ENCODE peak calls at places on chromosomes 1 and 21, in four cellular contexts. U is GM12891, R is K562, M is GM12878. Q is an unnamed sample.

GRCh38 chr1:116956378-116956777 is 45.2 kb upstream of the CD101 start:
- DNase-seq in R (no peak), U (no peak), M (no peak), Q (no peak)

GRCh38 chr1:169128565-169128964 is 22.1 kb downstream of the ATP1B1 start:
- DNase-seq in R (no peak), U (no peak), M (no peak), Q (no peak)

GRCh38 chr1:203085528-203086406 is at the start of gene MYOG:
- DNase-seq in U (no peak), R (no peak), M (no peak), Q (no peak)

GRCh38 chr1:83769594-83770321 is 229.2 kb downstream of the TTLL7 start:
- DNase-seq in U (no peak), R (no peak), M (no peak), Q (no peak)

GRCh38 chr1:119341372-119341947 is 27.1 kb upstream of the HAO2 start:
- DNase-seq in R (no peak), M (no peak), U (no peak), Q (no peak)

GRCh38 chr1:114352797-114353196 is 158.2 kb downstream of the TRIM33 start:
- DNase-seq in R (no peak), M (no peak), U (no peak), Q (no peak)

GRCh38 chr1:43318831-43319230 is 18.0 kb downstream of the TIE1 start:
- DNase-seq in U (no peak), R (no peak), M (no peak), Q (no peak)

GRCh38 chr1:57307382-57307781 is 116.5 kb downstream of the DAB1 start:
- DNase-seq in U (peak), R (peak), M (peak), Q (peak)

GRCh38 chr1:241061062-241061461 is 295.9 kb downstream of the RGS7 start:
- DNase-seq in M (no peak), R (no peak), U (no peak), Q (no peak)

GRCh38 chr1:216750031-216750627 is 26.9 kb upstream of the ESRRG start:
- DNase-seq in R (no peak), M (no peak), U (no peak), Q (peak)

GRCh38 chr1:235207202-235207565 is 46.1 kb upstream of the RBM34 start:
- DNase-seq in U (no peak), R (peak), M (no peak), Q (no peak)

GRCh38 chr1:204848579-204848978 is 22.1 kb upstream of the NFASC start:
- DNase-seq in M (no peak), R (no peak), U (no peak), Q (no peak)

GRCh38 chr1:223835754-223836153 is 10.0 kb downstream of the TP53BP2 start:
- DNase-seq in U (no peak), R (no peak), M (no peak), Q (no peak)

GRCh38 chr1:184639205-184639604 is 115.5 kb downstream of the EDEM3 start:
- DNase-seq in M (no peak), U (no peak), R (no peak), Q (no peak)

GRCh38 chr21:44870748-44871495 is 2.6 kb downstream of the PTTG1IP start:
- DNase-seq in U (no peak), M (no peak), R (no peak), Q (no peak)

GRCh38 chr21:42222821-42223390 is 4.0 kb downstream of the ABCG1 start:
- DNase-seq in U (no peak), M (no peak), R (no peak), Q (no peak)

GRCh38 chr21:38140192-38140905 is 116.4 kb upstream of the KCNJ15 start:
- DNase-seq in R (no peak), U (no peak), M (no peak), Q (no peak)

GRCh38 chr1:218164930-218165686 is 120.0 kb upstream of the RRP15 start:
- DNase-seq in R (no peak), U (no peak), M (no peak), Q (no peak)

GRCh38 chr1:204721378-204722041 is 36.0 kb upstream of the LRRN2 start:
- DNase-seq in M (no peak), R (no peak), U (no peak), Q (no peak)

GRCh38 chr1:192610114-192610958 is 25.6 kb upstream of the RGS13 start:
- DNase-seq in U (no peak), M (no peak), R (peak), Q (no peak)

GRCh38 chr21:40284481-40284880 is 417.2 kb downstream of the PCP4 start:
- DNase-seq in R (no peak), M (no peak), U (no peak), Q (no peak)

GRCh38 chr1:177351361-177352108 is 180.8 kb downstream of the BRINP2 start:
- DNase-seq in U (no peak), M (no peak), R (no peak), Q (no peak)

GRCh38 chr1:40267767-40268187 is 9.7 kb downstream of the ZMPSTE24 start:
- DNase-seq in M (no peak), U (no peak), R (no peak), Q (no peak)

GRCh38 chr1:236142358-236143103 is at the start of gene GPR137B:
- DNase-seq in M (no peak), U (peak), R (peak), Q (peak)

GRCh38 chr1:31637915-31638673 is 6.6 kb downstream of the PEF1 start:
- DNase-seq in U (no peak), M (peak), R (no peak), Q (no peak)

GRCh38 chr1:31632649-31633048 is 12.0 kb downstream of the PEF1 start:
- DNase-seq in M (no peak), R (no peak), U (no peak), Q (no peak)

GRCh38 chr1:31628931-31629582 is 11.6 kb downstream of the HCRTR1 start:
- DNase-seq in M (no peak), R (no peak), U (no peak), Q (no peak)

GRCh38 chr1:31627930-31628421 is 10.5 kb downstream of the HCRTR1 start:
- DNase-seq in R (no peak), M (no peak), U (no peak), Q (no peak)

GRCh38 chr1:31633117-31633516 is 11.6 kb downstream of the PEF1 start:
- DNase-seq in R (peak), U (no peak), M (no peak), Q (no peak)
- TF ChIP-seq SPI1 in R (no peak), U (no peak), M (no peak), Q (no peak)

DNA sequence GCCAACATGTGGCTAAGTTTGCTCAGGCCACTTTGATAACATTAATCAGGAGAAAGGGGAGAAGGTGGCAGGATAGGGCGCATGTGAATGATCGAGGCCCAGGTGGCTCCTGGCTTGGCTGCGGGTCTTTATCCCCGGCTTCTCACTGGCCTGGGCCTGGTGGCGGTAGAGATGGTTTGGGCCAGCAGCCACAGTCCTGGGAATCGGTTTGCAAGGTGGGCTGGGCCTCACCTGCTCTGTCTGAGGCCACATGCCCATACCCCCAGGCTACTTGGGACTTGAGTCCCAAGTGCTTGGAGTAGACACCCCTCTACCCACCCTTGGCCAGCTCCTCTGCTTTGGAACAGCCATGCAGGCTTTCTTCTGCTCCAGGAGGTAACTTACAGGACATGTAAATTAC is 49.7 kb upstream of the DISP3 start:
- DNase-seq in R (no peak), M (no peak), U (no peak), Q (no peak)
- TF ChIP-seq SPI1 in R (no peak), M (no peak), U (no peak), Q (no peak)

DNA sequence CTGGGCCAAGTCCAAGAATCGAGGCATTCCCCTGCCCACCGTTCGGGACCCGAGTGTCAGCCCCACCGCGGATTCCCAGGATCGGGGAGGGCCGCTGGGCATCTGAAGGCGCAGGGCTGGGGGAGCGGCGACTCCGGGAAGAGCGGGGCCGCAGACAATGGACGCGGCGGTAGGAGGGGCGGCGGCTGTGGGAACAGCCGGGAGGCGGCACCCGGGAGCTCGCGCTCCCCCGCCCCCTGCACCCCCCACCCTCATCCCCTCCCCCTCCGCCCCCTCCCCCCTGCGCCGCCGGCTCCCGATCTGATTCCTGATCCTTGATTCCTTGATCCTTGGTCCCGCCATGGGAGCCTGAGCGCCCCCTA is at the start of gene VANGL2:
- DNase-seq in M (no peak), U (peak), R (peak), Q (no peak)
- TF ChIP-seq SPI1 in M (no peak), U (no peak), R (no peak), Q (no peak)

GRCh38 chr1:164475834-164476233 is 83.2 kb upstream of the PBX1 start:
- DNase-seq in R (no peak), M (no peak), U (no peak), Q (no peak)

GRCh38 chr1:164472841-164473240 is 86.1 kb upstream of the PBX1 start:
- DNase-seq in U (no peak), M (no peak), R (no peak), Q (no peak)

GRCh38 chr1:164466429-164466828 is 92.6 kb upstream of the PBX1 start:
- DNase-seq in R (no peak), U (no peak), M (no peak), Q (no peak)

GRCh38 chr1:164473544-164473943 is 85.4 kb upstream of the PBX1 start:
- DNase-seq in R (no peak), U (no peak), M (no peak), Q (no peak)

DNA sequence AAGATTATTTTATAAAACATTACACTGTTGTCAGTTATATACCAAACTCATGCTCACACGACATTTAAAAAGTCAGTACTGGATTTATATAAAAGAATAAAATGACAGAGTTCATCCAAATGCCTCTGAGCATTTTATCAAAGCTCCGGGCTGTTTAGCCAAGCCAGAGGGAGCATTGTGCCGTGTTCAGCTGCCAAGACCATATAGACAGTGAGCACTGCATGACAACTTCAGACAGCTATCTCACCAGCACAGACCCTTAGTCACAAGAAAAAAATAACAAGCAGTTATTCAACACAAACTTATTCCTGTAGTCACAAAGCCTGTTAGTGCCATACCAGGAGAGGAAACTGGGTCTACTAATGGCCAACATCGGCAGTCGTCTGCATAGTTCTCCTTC is 88.0 kb upstream of the PBX1 start:
- DNase-seq in M (no peak), U (no peak), R (no peak), Q (no peak)
- TF ChIP-seq SPI1 in M (no peak), U (no peak), R (no peak), Q (no peak)

GRCh38 chr1:89001510-89001909 is 9.1 kb upstream of the KYAT3 start:
- DNase-seq in U (no peak), M (no peak), R (no peak), Q (no peak)

GRCh38 chr1:88998716-88999115 is 6.3 kb upstream of the KYAT3 start:
- DNase-seq in R (peak), M (no peak), U (no peak), Q (no peak)
- TF ChIP-seq SPI1 in R (no peak), M (no peak), U (no peak), Q (no peak)

GRCh38 chr1:85683292-85684025 is 24.8 kb downstream of the ZNHIT6 start:
- DNase-seq in R (no peak), U (no peak), M (no peak), Q (no peak)

GRCh38 chr1:85678193-85678592 is 30.0 kb downstream of the ZNHIT6 start:
- DNase-seq in M (no peak), U (no peak), R (no peak), Q (no peak)

GRCh38 chr1:85677656-85678055 is 30.6 kb downstream of the ZNHIT6 start:
- DNase-seq in U (no peak), M (no peak), R (no peak), Q (no peak)

GRCh38 chr1:85681087-85681486 is 27.1 kb downstream of the ZNHIT6 start:
- DNase-seq in U (no peak), M (no peak), R (no peak), Q (no peak)
- TF ChIP-seq SPI1 in U (no peak), M (no peak), R (no peak), Q (no peak)